ENCODE peak calls at places on chromosomes 2 and 18, in five cellular contexts. One of them, this sample, is unnamed.

GRCh38 chr2:88549616-88550292 is 77.5 kb downstream of the EIF2AK3 start:
- DNase-seq in kidney epithelial cell: no peak
- DNase-seq in A549: no peak
- DNase-seq in IMR-90: no peak
- DNase-seq in Peyer's patch: no peak
- DNase-seq in this sample: no peak

GRCh38 chr2:163697846-163698637 is 37.8 kb downstream of the FIGN start:
- DNase-seq in kidney epithelial cell: no peak
- DNase-seq in A549: no peak
- DNase-seq in IMR-90: no peak
- DNase-seq in Peyer's patch: no peak
- DNase-seq in this sample: no peak

GRCh38 chr2:172582656-172583055 is 26.8 kb downstream of the PDK1 start:
- DNase-seq in IMR-90: no peak
- DNase-seq in kidney epithelial cell: no peak
- DNase-seq in A549: no peak
- DNase-seq in Peyer's patch: no peak
- DNase-seq in this sample: no peak

GRCh38 chr2:104177179-104177578 is 676.7 kb upstream of the POU3F3 start:
- DNase-seq in A549: no peak
- DNase-seq in IMR-90: no peak
- DNase-seq in kidney epithelial cell: no peak
- DNase-seq in Peyer's patch: no peak
- DNase-seq in this sample: no peak

GRCh38 chr18:74524097-74524496 is 10.2 kb upstream of the CNDP1 start:
- DNase-seq in kidney epithelial cell: no peak
- DNase-seq in A549: no peak
- DNase-seq in Peyer's patch: no peak
- DNase-seq in IMR-90: peak; percentile 7
- DNase-seq in this sample: peak; percentile 86

GRCh38 chr2:196171946-196172345 is 568 bp upstream of the STK17B start:
- DNase-seq in A549: no peak
- DNase-seq in Peyer's patch: no peak
- DNase-seq in IMR-90: no peak
- DNase-seq in kidney epithelial cell: no peak
- DNase-seq in this sample: no peak

GRCh38 chr2:196516541-196516940 is 123.0 kb upstream of the CCDC150 start:
- DNase-seq in IMR-90: no peak
- DNase-seq in kidney epithelial cell: no peak
- DNase-seq in A549: no peak
- DNase-seq in Peyer's patch: no peak
- DNase-seq in this sample: no peak

GRCh38 chr2:238119756-238120462 is 18.6 kb upstream of the KLHL30 start:
- DNase-seq in A549: no peak
- DNase-seq in IMR-90: no peak
- DNase-seq in kidney epithelial cell: no peak
- DNase-seq in Peyer's patch: peak; percentile 27
- DNase-seq in this sample: no peak

GRCh38 chr18:62832282-62832681 is 116.9 kb downstream of the PHLPP1 start:
- DNase-seq in IMR-90: no peak
- DNase-seq in A549: no peak
- DNase-seq in Peyer's patch: no peak
- DNase-seq in kidney epithelial cell: no peak
- DNase-seq in this sample: no peak

GRCh38 chr2:25342372-25343186 is 854 bp upstream of the DNMT3A start:
- DNase-seq in IMR-90: peak; percentile 82
- DNase-seq in A549: peak; percentile 92
- DNase-seq in kidney epithelial cell: no peak
- DNase-seq in Peyer's patch: peak; percentile 83
- DNase-seq in this sample: peak; percentile 60

GRCh38 chr2:30356061-30356460 is 91.0 kb upstream of the LCLAT1 start:
- DNase-seq in IMR-90: no peak
- DNase-seq in A549: no peak
- DNase-seq in kidney epithelial cell: no peak
- DNase-seq in Peyer's patch: no peak
- DNase-seq in this sample: no peak

GRCh38 chr2:199997296-199997695 is 41.9 kb downstream of the MAIP1 start:
- DNase-seq in IMR-90: no peak
- DNase-seq in A549: no peak
- DNase-seq in Peyer's patch: no peak
- DNase-seq in kidney epithelial cell: no peak
- DNase-seq in this sample: no peak

GRCh38 chr2:231133365-231134114 is 8.7 kb upstream of the HTR2B start:
- DNase-seq in IMR-90: peak; percentile 58
- DNase-seq in A549: no peak
- DNase-seq in kidney epithelial cell: no peak
- DNase-seq in Peyer's patch: no peak
- DNase-seq in this sample: no peak

GRCh38 chr2:85929096-85930044 is 40.6 kb upstream of the ST3GAL5 start:
- DNase-seq in kidney epithelial cell: no peak
- DNase-seq in Peyer's patch: no peak
- DNase-seq in IMR-90: no peak
- DNase-seq in A549: no peak
- DNase-seq in this sample: no peak

GRCh38 chr2:133641497-133641896 is 73.2 kb upstream of the NCKAP5 start:
- DNase-seq in Peyer's patch: no peak
- DNase-seq in A549: no peak
- DNase-seq in IMR-90: peak; percentile 29
- DNase-seq in kidney epithelial cell: no peak
- DNase-seq in this sample: peak; percentile 35

GRCh38 chr2:148607553-148607952 is 37.0 kb upstream of the EPC2 start:
- DNase-seq in IMR-90: no peak
- DNase-seq in A549: no peak
- DNase-seq in Peyer's patch: no peak
- DNase-seq in kidney epithelial cell: no peak
- DNase-seq in this sample: no peak

GRCh38 chr2:143930891-143931290 is 589.0 kb downstream of the ZEB2 start:
- DNase-seq in IMR-90: no peak
- DNase-seq in A549: no peak
- DNase-seq in kidney epithelial cell: no peak
- DNase-seq in Peyer's patch: no peak
- DNase-seq in this sample: no peak

GRCh38 chr2:143928184-143928583 is 591.7 kb downstream of the ZEB2 start:
- DNase-seq in A549: no peak
- DNase-seq in kidney epithelial cell: no peak
- DNase-seq in Peyer's patch: no peak
- DNase-seq in IMR-90: no peak
- DNase-seq in this sample: no peak

GRCh38 chr2:143928613-143929012 is 591.3 kb downstream of the ZEB2 start:
- DNase-seq in Peyer's patch: no peak
- DNase-seq in kidney epithelial cell: no peak
- DNase-seq in IMR-90: no peak
- DNase-seq in A549: no peak
- DNase-seq in this sample: no peak

GRCh38 chr2:143926731-143927130 is 593.2 kb downstream of the ZEB2 start:
- DNase-seq in A549: no peak
- DNase-seq in Peyer's patch: no peak
- DNase-seq in IMR-90: no peak
- DNase-seq in kidney epithelial cell: no peak
- DNase-seq in this sample: peak; percentile 72
- H3K4me3 ChIP-seq in A549: no peak overlapping the region
- H3K4me3 ChIP-seq in Peyer's patch: no peak overlapping the region
- H3K4me3 ChIP-seq in IMR-90: no peak overlapping the region
- H3K4me3 ChIP-seq in kidney epithelial cell: no peak overlapping the region
- H3K4me3 ChIP-seq in this sample: no peak overlapping the region

DNA sequence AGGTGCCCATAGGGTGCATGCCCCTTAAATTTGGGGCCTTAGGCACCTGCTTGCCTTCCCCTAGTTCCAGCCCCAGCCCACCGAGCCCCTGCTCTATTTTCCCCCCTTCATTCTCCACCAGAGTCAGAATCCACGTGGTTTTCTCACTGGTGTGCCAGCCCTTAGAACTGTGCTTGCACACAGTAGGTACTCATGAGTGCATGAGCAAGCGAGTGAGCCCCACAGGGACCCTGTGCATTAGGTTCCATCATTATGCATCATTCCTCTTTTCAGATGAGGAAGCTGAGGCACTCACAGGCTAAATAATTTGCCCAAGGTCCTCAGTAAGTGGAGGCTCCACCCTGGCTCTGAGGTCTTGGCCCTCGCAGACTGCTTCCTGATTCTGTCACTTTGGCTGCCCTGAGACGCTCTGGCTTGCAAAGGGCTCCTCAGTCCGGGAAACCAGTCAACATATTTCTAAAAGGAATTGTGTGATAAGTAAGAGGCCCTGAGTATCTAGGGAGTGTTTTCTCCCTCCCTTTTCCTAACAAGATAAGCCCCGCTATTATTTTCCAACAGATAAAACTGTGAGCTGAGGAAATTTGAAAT is 71.7 kb downstream of the IL1R2 start:
- DNase-seq in A549: no peak
- DNase-seq in kidney epithelial cell: no peak
- DNase-seq in Peyer's patch: no peak
- DNase-seq in IMR-90: peak; percentile 51
- DNase-seq in this sample: no peak
- H3K4me3 ChIP-seq in A549: no peak overlapping the region
- H3K4me3 ChIP-seq in kidney epithelial cell: no peak overlapping the region
- H3K4me3 ChIP-seq in Peyer's patch: no peak overlapping the region
- H3K4me3 ChIP-seq in IMR-90: no peak overlapping the region
- H3K4me3 ChIP-seq in this sample: no peak overlapping the region

GRCh38 chr2:29013046-29013780 is 32.1 kb downstream of the TOGARAM2 start:
- DNase-seq in kidney epithelial cell: no peak
- DNase-seq in IMR-90: peak; percentile 15
- DNase-seq in A549: no peak
- DNase-seq in Peyer's patch: no peak
- DNase-seq in this sample: peak; percentile 43

GRCh38 chr2:29010946-29011649 is 30.0 kb downstream of the TOGARAM2 start:
- DNase-seq in Peyer's patch: no peak
- DNase-seq in IMR-90: peak; percentile 69
- DNase-seq in kidney epithelial cell: no peak
- DNase-seq in A549: no peak
- DNase-seq in this sample: peak; percentile 23

GRCh38 chr2:29014331-29014730 is 33.2 kb downstream of the TOGARAM2 start:
- DNase-seq in Peyer's patch: no peak
- DNase-seq in A549: no peak
- DNase-seq in kidney epithelial cell: no peak
- DNase-seq in IMR-90: no peak
- DNase-seq in this sample: no peak

GRCh38 chr2:29011650-29012060 is 30.6 kb downstream of the TOGARAM2 start:
- DNase-seq in kidney epithelial cell: no peak
- DNase-seq in Peyer's patch: no peak
- DNase-seq in A549: no peak
- DNase-seq in IMR-90: no peak
- DNase-seq in this sample: peak; percentile 65

GRCh38 chr2:29012211-29012681 is 31.1 kb downstream of the TOGARAM2 start:
- DNase-seq in kidney epithelial cell: no peak
- DNase-seq in IMR-90: no peak
- DNase-seq in A549: no peak
- DNase-seq in Peyer's patch: no peak
- DNase-seq in this sample: peak; percentile 47
- H3K4me3 ChIP-seq in kidney epithelial cell: no peak overlapping the region
- H3K4me3 ChIP-seq in IMR-90: no peak overlapping the region
- H3K4me3 ChIP-seq in A549: no peak overlapping the region
- H3K4me3 ChIP-seq in Peyer's patch: no peak overlapping the region
- H3K4me3 ChIP-seq in this sample: no peak overlapping the region

GRCh38 chr2:71502941-71503738 is 49.8 kb downstream of the DYSF start:
- DNase-seq in IMR-90: no peak
- DNase-seq in kidney epithelial cell: no peak
- DNase-seq in A549: no peak
- DNase-seq in Peyer's patch: peak; percentile 29
- DNase-seq in this sample: no peak
- H3K4me3 ChIP-seq in IMR-90: no peak overlapping the region
- H3K4me3 ChIP-seq in kidney epithelial cell: no peak overlapping the region
- H3K4me3 ChIP-seq in A549: no peak overlapping the region
- H3K4me3 ChIP-seq in Peyer's patch: no peak overlapping the region
- H3K4me3 ChIP-seq in this sample: no peak overlapping the region

GRCh38 chr2:52934920-52935640 is 832.5 kb upstream of the CHAC2 start:
- DNase-seq in IMR-90: no peak
- DNase-seq in kidney epithelial cell: no peak
- DNase-seq in Peyer's patch: no peak
- DNase-seq in A549: no peak
- DNase-seq in this sample: no peak
- H3K4me3 ChIP-seq in IMR-90: no peak overlapping the region
- H3K4me3 ChIP-seq in kidney epithelial cell: no peak overlapping the region
- H3K4me3 ChIP-seq in Peyer's patch: no peak overlapping the region
- H3K4me3 ChIP-seq in A549: no peak overlapping the region
- H3K4me3 ChIP-seq in this sample: no peak overlapping the region

DNA sequence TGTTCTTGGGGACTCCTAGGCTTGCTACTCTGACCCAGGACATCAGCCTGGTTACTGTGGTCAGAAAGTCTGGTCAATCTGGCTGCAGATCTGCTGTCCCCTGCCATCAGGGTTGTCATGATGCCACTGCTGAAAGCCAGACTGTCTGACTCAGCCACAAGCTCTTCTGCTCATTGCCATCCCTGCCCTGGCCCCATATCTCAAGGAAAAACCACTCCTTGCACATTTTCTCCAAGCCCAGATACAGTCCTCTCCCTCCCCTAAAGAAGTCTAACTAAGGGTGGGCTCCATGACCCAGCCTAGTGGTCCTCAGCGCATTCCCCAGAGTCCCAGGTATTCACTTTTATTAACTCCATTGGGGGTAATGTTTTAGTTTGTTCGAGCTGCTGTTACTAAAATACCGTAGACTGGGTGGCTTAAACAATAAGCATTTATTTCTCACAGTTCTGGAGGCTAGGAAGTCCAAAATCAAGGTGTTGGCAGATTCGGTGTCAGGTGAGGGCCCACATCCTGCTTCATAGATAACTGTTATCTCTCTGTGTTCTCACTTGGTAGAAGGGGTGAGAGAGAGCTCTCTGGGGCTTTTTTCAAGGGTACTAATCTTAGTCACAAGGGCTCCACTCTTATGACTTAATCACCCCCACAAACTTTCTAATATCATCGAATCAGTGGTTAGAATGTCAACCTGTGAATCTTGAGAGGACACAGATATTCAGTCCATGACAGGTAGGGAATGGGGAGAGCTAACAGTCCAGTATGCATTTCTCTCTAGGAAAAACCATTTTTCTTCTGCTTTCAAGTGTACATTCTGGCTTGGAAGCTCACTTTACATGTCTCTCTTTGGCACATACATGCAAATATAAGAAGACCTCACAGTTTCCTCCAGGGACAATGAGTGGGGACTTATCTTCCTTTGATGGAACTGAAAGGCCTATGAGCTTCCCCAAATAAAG is 94.8 kb upstream of the CXCR4 start:
- DNase-seq in kidney epithelial cell: no peak
- DNase-seq in Peyer's patch: no peak
- DNase-seq in IMR-90: no peak
- DNase-seq in A549: no peak
- DNase-seq in this sample: peak; percentile 15
- H3K4me3 ChIP-seq in kidney epithelial cell: no peak overlapping the region
- H3K4me3 ChIP-seq in Peyer's patch: no peak overlapping the region
- H3K4me3 ChIP-seq in IMR-90: no peak overlapping the region
- H3K4me3 ChIP-seq in A549: no peak overlapping the region
- H3K4me3 ChIP-seq in this sample: no peak overlapping the region

GRCh38 chr2:215422676-215423075 is 13.2 kb downstream of the FN1 start:
- DNase-seq in IMR-90: no peak
- DNase-seq in A549: no peak
- DNase-seq in Peyer's patch: no peak
- DNase-seq in kidney epithelial cell: no peak
- DNase-seq in this sample: no peak
- H3K4me3 ChIP-seq in IMR-90: no peak overlapping the region
- H3K4me3 ChIP-seq in A549: no peak overlapping the region
- H3K4me3 ChIP-seq in Peyer's patch: no peak overlapping the region
- H3K4me3 ChIP-seq in kidney epithelial cell: no peak overlapping the region
- H3K4me3 ChIP-seq in this sample: no peak overlapping the region